ENCODE peak calls at places on chromosomes 2 and 18, in five cellular contexts. N, Y, A, H and Z are unnamed samples.
A peak's percentile ranks its signal among the peaks of the same experiment; 100 is the strongest.

GRCh38 chr2:240812301-240812680 is 7.7 kb downstream of the KIF1A start:
- DNase-seq in N (no peak), Y (no peak), A (peak; percentile 30), H (no peak), Z (no peak)

GRCh38 chr2:20223345-20224190 is 1.4 kb downstream of the SDC1 start:
- DNase-seq in N (no peak), Y (no peak), A (peak; percentile 81), H (peak; percentile 52), Z (no peak)

GRCh38 chr2:38722271-38723115 is 28.7 kb downstream of the SRSF7 start:
- DNase-seq in N (no peak), Y (no peak), A (no peak), H (no peak), Z (no peak)

GRCh38 chr2:62036761-62037250 is 131.3 kb downstream of the COMMD1 start:
- DNase-seq in N (no peak), Y (no peak), A (no peak), H (no peak), Z (no peak)

GRCh38 chr2:51919395-51919794 is 887.5 kb upstream of the NRXN1 start:
- DNase-seq in N (no peak), Y (no peak), A (no peak), H (no peak), Z (no peak)

GRCh38 chr2:170218456-170218855 is 40.5 kb downstream of the MYO3B start:
- DNase-seq in N (no peak), Y (no peak), A (no peak), H (no peak), Z (no peak)

GRCh38 chr2:100422320-100422719 is 4.9 kb upstream of the CHST10 start:
- DNase-seq in N (no peak), Y (no peak), A (peak; percentile 85), H (peak; percentile 36), Z (no peak)

GRCh38 chr18:2325308-2325849 is 245.9 kb downstream of the METTL4 start:
- DNase-seq in N (no peak), Y (no peak), A (no peak), H (peak; percentile 77), Z (no peak)

GRCh38 chr2:25521665-25522387 is 151.6 kb downstream of the DTNB start:
- DNase-seq in N (peak; percentile 7), Y (no peak), A (no peak), H (peak; percentile 83), Z (peak; percentile 34)

GRCh38 chr2:119914266-119914665 is 98.6 kb upstream of the EPB41L5 start:
- DNase-seq in N (no peak), Y (no peak), A (no peak), H (peak; percentile 66), Z (peak; percentile 9)

GRCh38 chr2:111155610-111156009 is 34.9 kb downstream of the BCL2L11 start:
- DNase-seq in N (no peak), Y (no peak), A (no peak), H (no peak), Z (no peak)

GRCh38 chr18:22280453-22280750 is 111.0 kb downstream of the GATA6 start:
- DNase-seq in N (no peak), Y (no peak), A (no peak), H (no peak), Z (peak; percentile 9)

GRCh38 chr2:196187898-196188458 is 16.6 kb upstream of the STK17B start:
- DNase-seq in N (no peak), Y (no peak), A (no peak), H (no peak), Z (no peak)

GRCh38 chr2:19911799-19912509 is 10.2 kb upstream of the TTC32 start:
- DNase-seq in N (peak; percentile 99), Y (no peak), A (no peak), H (peak; percentile 82), Z (peak; percentile 63)

GRCh38 chr2:121530210-121530562 is 494 bp upstream of the RNU4ATAC start:
- DNase-seq in N (peak; percentile 28), Y (peak; percentile 22), A (peak; percentile 94), H (peak; percentile 83), Z (no peak)

GRCh38 chr18:40493316-40493715 is 1461.7 kb upstream of the PIK3C3 start:
- DNase-seq in N (no peak), Y (no peak), A (no peak), H (no peak), Z (no peak)

GRCh38 chr2:75100011-75100680 is 99.2 kb downstream of the TACR1 start:
- DNase-seq in N (peak; percentile 71), Y (no peak), A (no peak), H (peak; percentile 65), Z (peak; percentile 81)

GRCh38 chr2:20423847-20424246 is 23.0 kb upstream of the RHOB start:
- DNase-seq in N (no peak), Y (no peak), A (no peak), H (no peak), Z (no peak)

GRCh38 chr2:230664128-230664527 is 48.5 kb upstream of the CAB39 start:
- DNase-seq in N (no peak), Y (no peak), A (no peak), H (no peak), Z (no peak)

GRCh38 chr2:136118819-136119716 is 1.1 kb upstream of the CXCR4 start:
- DNase-seq in N (no peak), Y (no peak), A (peak; percentile 83), H (no peak), Z (no peak)

DNA sequence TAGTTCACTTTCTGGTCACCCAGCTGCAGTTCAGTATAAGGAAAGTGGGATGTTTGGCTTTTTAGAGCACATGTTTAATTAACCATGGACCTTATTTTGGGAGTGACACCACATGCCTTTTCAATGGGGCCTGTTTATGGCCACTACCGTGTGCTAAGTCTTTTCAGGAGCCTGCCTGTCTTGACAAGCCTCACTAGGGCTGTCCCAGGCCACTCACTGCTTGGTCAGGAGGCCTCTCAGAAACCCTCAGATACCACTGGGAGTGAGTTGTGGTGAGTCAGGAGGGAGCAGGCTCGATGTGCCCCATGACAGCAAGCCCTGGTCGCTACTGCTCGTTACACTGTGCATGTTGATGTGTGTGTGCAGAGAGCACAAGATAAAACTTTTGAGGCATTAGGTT is 123.0 kb downstream of the MAP4K4 start:
- DNase-seq in N (no peak), Y (no peak), A (no peak), H (peak; percentile 82), Z (peak; percentile 49)
- H3K4me3 ChIP-seq in N (no peak overlapping the region), Y (no peak overlapping the region), A (no peak overlapping the region), H (no peak overlapping the region), Z (no peak overlapping the region)

DNA sequence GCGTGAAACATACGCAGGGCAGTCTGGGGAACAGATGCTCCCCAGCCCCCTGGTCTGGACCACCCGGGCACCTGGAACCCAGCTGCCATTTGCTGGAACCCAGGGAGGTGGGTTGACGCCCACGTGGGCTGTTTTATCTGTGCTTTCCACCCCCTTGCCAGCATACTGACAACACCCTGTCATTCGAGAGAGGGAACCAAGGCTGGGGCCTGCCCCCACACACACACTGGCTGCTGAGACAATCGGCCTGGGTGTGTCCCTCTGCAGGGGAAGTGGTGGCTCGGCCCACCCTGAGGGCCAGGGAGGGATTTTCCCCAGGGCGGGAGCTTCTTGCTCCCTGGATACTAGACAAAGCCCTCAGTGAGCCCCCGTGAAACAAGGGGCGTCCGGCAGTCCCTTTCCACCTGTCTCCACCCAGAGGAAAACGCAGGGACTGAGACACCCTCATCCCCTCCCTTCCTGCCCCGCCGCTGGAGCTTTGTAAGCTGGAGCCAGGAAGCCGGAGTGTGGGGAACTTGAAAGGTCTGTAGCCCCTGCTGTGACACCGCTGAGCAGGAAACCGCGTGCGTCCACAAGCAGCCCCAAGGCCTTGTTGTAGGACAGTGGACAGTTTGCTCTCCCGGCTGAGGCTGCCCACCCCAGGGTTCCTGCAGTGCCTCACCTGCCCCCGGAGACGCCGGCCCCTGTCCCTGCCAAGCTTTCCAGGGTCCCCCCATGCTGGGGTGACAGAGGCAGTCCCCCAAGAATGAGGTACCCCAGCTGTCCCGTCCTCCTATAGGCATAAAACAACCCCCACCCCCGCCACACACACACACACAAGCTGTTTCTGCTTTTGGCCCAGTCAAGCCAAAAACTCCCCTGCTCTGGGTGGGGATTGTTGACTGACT is 14.1 kb upstream of the KLF11 start:
- DNase-seq in N (no peak), Y (no peak), A (peak; percentile 78), H (no peak), Z (no peak)
- TF ChIP-seq CTCF in N (no peak), Y (no peak), A (peak; percentile 21), H (no peak), Z (no peak)

GRCh38 chr2:223613017-223613950 is 11.1 kb upstream of the SCG2 start:
- DNase-seq in N (peak; percentile 88), Y (peak; percentile 76), A (peak; percentile 93), H (peak; percentile 99), Z (peak; percentile 92)
- H3K4me3 ChIP-seq in N (peak overlapping the region; percentile 5), Y (peak overlapping the region; percentile 65), A (peak overlapping the region; percentile 68), H (peak overlapping the region; percentile 46), Z (peak overlapping the region; percentile 46)

DNA sequence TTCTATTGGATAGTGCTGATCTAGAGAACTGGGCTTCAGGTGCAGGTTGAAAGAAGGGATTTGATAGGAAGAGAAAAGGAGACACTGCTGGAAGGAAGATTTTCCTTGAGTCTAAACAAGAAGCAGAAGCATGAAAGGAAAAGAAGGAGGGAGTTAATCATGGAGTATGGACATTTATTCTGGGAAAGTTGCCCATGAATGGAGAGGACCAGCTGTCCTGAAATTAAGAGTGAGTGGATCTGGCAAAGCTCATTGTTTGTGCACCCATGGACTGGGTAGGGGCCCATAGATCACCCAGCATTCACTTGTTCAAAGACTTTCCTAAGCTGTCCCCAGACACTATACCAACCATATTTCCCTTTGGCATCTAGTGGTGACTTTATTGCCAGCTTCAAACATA is 422.7 kb downstream of the FBXO15 start:
- DNase-seq in N (no peak), Y (no peak), A (no peak), H (no peak), Z (no peak)
- TF ChIP-seq CTCF in N (no peak), Y (no peak), A (no peak), H (no peak), Z (no peak)